ENCODE peak calls at places on chromosomes 12 and 14, in five cellular contexts. K is stomach, V is choroid plexus epithelial cell, D is glutamatergic neuron, G is cardiac muscle cell. W is an unnamed sample.

GRCh38 chr14:73245401-73246325 is 8.4 kb downstream of the PAPLN start:
- DNase-seq in K (peak), V (peak), D (no peak), G (peak), W (no peak)

GRCh38 chr12:3924761-3925160 is 51.6 kb upstream of the PARP11 start:
- DNase-seq in K (no peak), V (no peak), D (no peak), G (no peak), W (no peak)

GRCh38 chr12:45279916-45280547 is 64.1 kb downstream of the ANO6 start:
- DNase-seq in K (no peak), V (no peak), D (no peak), G (no peak), W (no peak)

GRCh38 chr12:12333980-12334709 is 15.9 kb downstream of the MANSC1 start:
- DNase-seq in K (peak), V (peak), D (peak), G (peak), W (peak)

GRCh38 chr14:44449694-44450093 is 57.4 kb downstream of the FSCB start:
- DNase-seq in K (no peak), V (no peak), D (no peak), G (no peak), W (no peak)

GRCh38 chr14:94701854-94702370 is 68.0 kb downstream of the GSC start:
- DNase-seq in K (no peak), V (no peak), D (no peak), G (no peak), W (no peak)

GRCh38 chr14:84937044-84937443 is 592.9 kb upstream of the FLRT2 start:
- DNase-seq in K (no peak), V (no peak), D (no peak), G (no peak), W (no peak)

GRCh38 chr14:73783107-73783727 is 68.4 kb upstream of the PTGR2 start:
- DNase-seq in K (no peak), V (peak), D (no peak), G (no peak), W (no peak)

GRCh38 chr14:106845286-106846087 is 1319.1 kb downstream of the TMEM121 start:
- DNase-seq in K (peak), V (no peak), D (no peak), G (no peak), W (no peak)

GRCh38 chr14:106844608-106845285 is 1318.4 kb downstream of the TMEM121 start:
- DNase-seq in K (peak), V (no peak), D (no peak), G (no peak), W (no peak)

GRCh38 chr14:106848330-106849121 is 1322.1 kb downstream of the TMEM121 start:
- DNase-seq in K (no peak), V (no peak), D (no peak), G (no peak), W (no peak)

GRCh38 chr14:106843951-106844483 is 1317.6 kb downstream of the TMEM121 start:
- DNase-seq in K (peak), V (no peak), D (no peak), G (no peak), W (no peak)

GRCh38 chr14:106846218-106846617 is 1319.8 kb downstream of the TMEM121 start:
- DNase-seq in K (no peak), V (no peak), D (no peak), G (no peak), W (no peak)
- TF ChIP-seq CTCF in K (no peak), V (no peak), D (no peak), G (no peak), W (no peak)

GRCh38 chr14:30907659-30908057 is 33.3 kb downstream of the COCH start:
- DNase-seq in K (no peak), V (no peak), D (no peak), G (no peak), W (no peak)

GRCh38 chr14:30908826-30909225 is 34.5 kb downstream of the COCH start:
- DNase-seq in K (no peak), V (no peak), D (no peak), G (no peak), W (no peak)

GRCh38 chr14:30903285-30904124 is 29.1 kb downstream of the COCH start:
- DNase-seq in K (no peak), V (no peak), D (no peak), G (no peak), W (no peak)

DNA sequence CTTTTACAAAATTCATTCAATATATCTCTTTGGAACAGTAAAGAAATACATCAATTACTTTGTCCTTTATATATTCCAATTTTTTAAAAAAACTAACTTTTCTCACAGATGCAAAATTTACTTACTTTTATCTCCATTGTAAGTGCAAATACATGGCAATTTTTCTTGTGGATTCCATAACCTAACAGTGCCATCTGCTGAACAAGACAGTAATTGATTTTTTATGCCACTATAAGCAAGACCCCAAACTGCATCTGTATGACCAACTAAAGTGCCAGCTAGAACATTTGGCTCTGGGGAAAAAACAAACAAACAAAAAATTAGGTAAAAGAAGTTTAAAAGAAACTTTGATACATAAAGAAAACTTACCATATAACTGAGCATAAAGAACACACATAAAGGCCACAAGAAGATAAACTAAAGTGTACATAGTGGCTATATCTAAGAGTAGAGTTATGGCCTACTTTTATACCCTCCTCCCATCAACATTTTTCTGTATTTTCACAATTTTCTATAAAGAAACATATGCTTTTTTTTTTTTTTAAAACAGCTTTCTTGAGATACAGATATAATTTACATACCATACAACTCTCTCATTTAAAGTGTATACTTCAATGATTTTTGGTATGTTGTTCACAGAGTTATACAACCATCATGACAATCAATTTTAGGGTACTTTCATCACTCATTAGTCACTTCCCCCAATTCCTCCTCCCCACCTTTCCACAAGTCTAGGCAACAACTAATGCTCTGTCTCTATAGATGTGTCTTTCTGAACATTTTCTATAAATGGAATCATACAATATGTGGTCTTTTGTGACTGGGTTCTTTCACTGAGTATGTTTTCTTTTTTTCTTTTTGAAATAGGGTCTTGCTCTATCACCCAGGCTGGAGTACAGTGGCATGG is 32.6 kb downstream of the COCH start:
- DNase-seq in K (no peak), V (peak), D (no peak), G (peak), W (no peak)
- TF ChIP-seq CTCF in K (no peak), V (peak), D (no peak), G (peak), W (peak)

DNA sequence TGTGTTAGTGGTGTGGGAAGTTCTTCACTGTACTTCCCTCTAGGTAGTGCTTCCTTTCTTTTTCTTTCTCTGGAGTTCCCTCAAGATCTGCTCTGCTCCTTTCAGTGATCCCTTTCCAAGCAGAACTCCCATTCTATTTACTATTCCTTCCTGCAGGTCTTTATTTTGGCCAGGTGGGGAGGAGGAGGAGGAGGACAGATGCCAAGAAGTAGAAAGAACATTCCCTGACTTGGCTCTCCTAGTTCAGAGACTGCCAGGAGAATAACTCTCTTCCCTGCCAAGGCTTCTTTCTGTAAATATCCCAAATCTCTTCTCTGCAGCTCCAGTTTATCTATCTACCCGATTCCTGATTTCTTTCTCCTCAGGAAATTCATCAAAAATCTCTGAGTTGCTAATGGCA is 229.7 kb upstream of the TMEM260 start:
- DNase-seq in K (no peak), V (no peak), D (no peak), G (no peak), W (no peak)
- TF ChIP-seq CTCF in K (no peak), V (no peak), D (no peak), G (no peak), W (no peak)

GRCh38 chr14:87638196-87638595 is 354.8 kb downstream of the GALC start:
- DNase-seq in K (no peak), V (no peak), D (no peak), G (no peak), W (no peak)

GRCh38 chr14:87643005-87643404 is 350.0 kb downstream of the GALC start:
- DNase-seq in K (no peak), V (no peak), D (no peak), G (no peak), W (no peak)

GRCh38 chr14:87640553-87640952 is 352.4 kb downstream of the GALC start:
- DNase-seq in K (no peak), V (no peak), D (no peak), G (no peak), W (no peak)
- TF ChIP-seq CTCF in K (no peak), V (no peak), D (no peak), G (no peak), W (no peak)

GRCh38 chr14:90747909-90748308 is 68.3 kb downstream of the TTC7B start:
- DNase-seq in K (no peak), V (no peak), D (no peak), G (no peak), W (no peak)
- TF ChIP-seq CTCF in K (no peak), V (no peak), D (no peak), G (no peak), W (no peak)

GRCh38 chr12:40745386-40745785 is 53.1 kb downstream of the CNTN1 start:
- DNase-seq in K (no peak), V (no peak), D (no peak), G (no peak), W (no peak)
- TF ChIP-seq CTCF in K (no peak), V (no peak), D (no peak), G (no peak), W (peak)

GRCh38 chr12:122977153-122977552 is 2.1 kb downstream of the OGFOD2 start:
- DNase-seq in K (no peak), V (no peak), D (no peak), G (no peak), W (no peak)

GRCh38 chr12:122978507-122978955 is 1.9 kb upstream of the ARL6IP4 start:
- DNase-seq in K (no peak), V (no peak), D (no peak), G (no peak), W (no peak)

GRCh38 chr12:122979001-122979907 is 1.2 kb upstream of the ARL6IP4 start:
- DNase-seq in K (no peak), V (no peak), D (no peak), G (no peak), W (no peak)

GRCh38 chr12:122976648-122976975 is 1.6 kb downstream of the OGFOD2 start:
- DNase-seq in K (no peak), V (no peak), D (no peak), G (no peak), W (no peak)

DNA sequence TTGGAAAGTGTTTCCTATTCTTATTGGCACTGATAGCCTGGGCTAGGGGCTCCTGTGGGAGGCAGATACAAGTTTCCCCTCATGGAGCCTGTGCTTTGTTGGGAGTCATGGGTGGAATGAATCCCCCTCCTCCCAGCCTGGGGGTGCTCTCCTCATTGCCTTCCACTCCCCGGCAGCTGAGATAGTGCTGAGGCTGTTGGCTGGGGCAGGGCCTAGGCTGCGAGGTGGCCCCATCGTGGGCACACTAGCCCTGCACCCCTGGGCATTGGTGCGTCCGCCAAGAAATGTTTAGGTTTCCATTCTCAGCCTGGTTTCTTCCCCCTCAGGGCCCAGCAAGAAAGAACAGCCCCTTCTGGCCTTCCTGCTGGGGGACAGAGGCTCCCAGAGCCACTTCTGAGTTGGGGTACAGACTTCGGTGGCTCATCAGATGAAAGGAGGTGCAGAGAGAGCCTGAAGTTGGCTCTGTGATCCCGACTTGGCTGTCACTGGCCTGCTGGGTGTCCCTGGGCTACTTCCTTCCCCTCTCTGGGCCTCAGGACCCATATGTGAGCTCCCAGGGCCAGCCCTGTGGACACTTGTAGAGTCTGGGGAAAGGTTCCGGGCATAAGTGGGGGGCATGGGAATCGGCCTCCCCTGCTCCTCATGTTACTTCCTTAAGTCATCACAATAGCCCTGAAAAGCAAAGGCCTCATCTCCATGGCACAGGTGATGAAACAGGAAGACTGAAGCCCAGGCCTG is 2.7 kb upstream of the ARL6IP4 start:
- DNase-seq in K (no peak), V (no peak), D (no peak), G (no peak), W (no peak)
- TF ChIP-seq CTCF in K (no peak), V (no peak), D (no peak), G (no peak), W (no peak)

DNA sequence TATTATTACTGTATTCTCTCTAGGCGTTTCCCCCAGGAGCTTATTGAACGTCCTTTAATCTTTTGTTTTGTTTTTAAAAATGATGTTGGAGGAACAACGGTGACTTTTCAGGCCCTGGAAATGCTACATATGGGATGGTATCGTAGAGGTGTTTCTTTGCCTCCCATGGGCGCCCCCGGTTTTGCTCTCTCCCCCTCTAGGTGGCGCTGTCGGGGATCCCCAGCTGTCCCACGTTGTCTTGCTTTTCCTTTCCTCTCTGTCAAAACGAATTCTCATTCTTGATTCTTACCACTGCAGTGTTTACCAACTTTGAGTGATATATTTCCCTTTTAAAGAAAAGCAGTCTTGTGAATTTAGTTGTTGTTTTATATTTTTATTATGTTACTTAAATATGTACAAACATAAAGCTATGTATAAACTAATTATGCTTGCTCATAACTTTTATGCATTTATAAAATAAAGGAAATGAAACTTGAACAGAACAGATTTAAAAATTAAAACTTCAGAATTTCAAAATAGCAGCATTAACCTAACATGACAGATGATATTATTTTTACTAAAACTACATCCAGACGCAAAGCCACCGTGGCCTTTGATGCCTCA is 171.9 kb downstream of the RGS6 start:
- DNase-seq in K (no peak), V (peak), D (peak), G (no peak), W (no peak)
- TF ChIP-seq CTCF in K (no peak), V (peak), D (peak), G (no peak), W (peak)

GRCh38 chr12:52367876-52368275 is 595 bp upstream of the KRT85 start:
- DNase-seq in K (no peak), V (no peak), D (no peak), G (no peak), W (no peak)

GRCh38 chr12:52368494-52368893 is 1.2 kb upstream of the KRT85 start:
- DNase-seq in K (no peak), V (no peak), D (no peak), G (no peak), W (no peak)

GRCh38 chr12:52370906-52371608 is 3.8 kb upstream of the KRT85 start:
- DNase-seq in K (no peak), V (peak), D (no peak), G (peak), W (no peak)

GRCh38 chr12:52369809-52370208 is 2.5 kb upstream of the KRT85 start:
- DNase-seq in K (no peak), V (no peak), D (no peak), G (no peak), W (no peak)

DNA sequence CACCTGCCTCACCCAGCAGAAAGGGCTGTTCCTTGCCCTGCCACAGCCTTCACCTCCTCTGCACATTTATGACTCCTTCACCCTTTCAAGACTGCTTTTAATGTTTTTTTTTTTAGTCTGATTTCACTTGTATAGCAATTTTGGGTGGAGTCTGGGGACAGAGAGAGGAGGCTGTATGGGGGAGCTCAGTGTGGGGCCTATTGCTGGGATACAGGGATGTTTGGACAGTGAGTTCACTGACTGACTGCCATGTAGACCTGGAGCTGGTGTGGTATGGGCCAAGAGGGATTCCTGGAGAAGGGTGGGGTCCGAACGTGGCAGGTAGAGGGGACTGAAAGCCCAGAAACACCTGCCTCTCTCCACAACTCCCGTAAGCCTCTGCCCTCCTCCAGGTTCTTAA is 1.9 kb upstream of the KRT85 start:
- DNase-seq in K (no peak), V (no peak), D (no peak), G (no peak), W (no peak)
- TF ChIP-seq CTCF in K (no peak), V (no peak), D (no peak), G (no peak), W (no peak)